ENCODE peak calls at places on chromosomes 1 and 21, in nine cellular contexts. Z is effector memory CD4-positive, alpha-beta T cell; G is astrocyte; E is left ventricle myocardium inferior; K is fibroblast of lung; H is testis; T is IMR-90; I is thoracic aorta; V is suprapubic skin. S is an unnamed sample. For H3K36me3, the result is how much of the 10 kb centered on the place peaks cover.

GRCh38 chr1:60068393-60069045 is 5.1 kb downstream of the C1orf87 start:
- DNase-seq in H (no peak), T (no peak), V (no peak), K (peak), G (peak), Z (no peak), E (no peak), I (no peak), S (no peak)

GRCh38 chr1:202270871-202271326 is 70.8 kb downstream of the UBE2T start:
- DNase-seq in H (no peak), G (no peak), K (no peak), E (no peak), V (peak), Z (no peak), I (no peak), T (no peak), S (no peak)

GRCh38 chr1:170239445-170239844 is 93.7 kb downstream of the NTMT2 start:
- DNase-seq in H (no peak), G (peak), V (no peak), K (peak), T (peak), Z (no peak), I (no peak), E (no peak), S (no peak)

GRCh38 chr1:209080170-209080781 is 503.2 kb upstream of the CAMK1G start:
- DNase-seq in K (peak), I (no peak), H (no peak), Z (no peak), V (no peak), G (peak), T (no peak), E (no peak), S (no peak)

GRCh38 chr1:19612516-19612915 is 31.6 kb upstream of the NBL1 start:
- DNase-seq in V (no peak), I (no peak), E (no peak), T (no peak), K (no peak), H (no peak), G (no peak), Z (no peak), S (no peak)

GRCh38 chr21:31235671-31236450 is 108.2 kb downstream of the TIAM1 start:
- DNase-seq in T (no peak), Z (no peak), E (no peak), H (no peak), I (no peak), K (peak), V (no peak), G (peak), S (no peak)

GRCh38 chr1:180571832-180572636 is 13.3 kb downstream of the OVAAL start:
- DNase-seq in T (peak), V (no peak), G (peak), K (peak), I (no peak), Z (no peak), H (no peak), E (no peak), S (no peak)

GRCh38 chr1:159296697-159297375 is 5.3 kb upstream of the FCER1A start:
- DNase-seq in Z (no peak), G (no peak), I (no peak), T (no peak), K (no peak), E (no peak), H (no peak), V (no peak), S (no peak)

GRCh38 chr1:30870035-30870434 is 38.5 kb downstream of the SDC3 start:
- DNase-seq in G (no peak), H (no peak), V (no peak), T (no peak), I (no peak), K (no peak), E (no peak), Z (no peak), S (no peak)

GRCh38 chr1:60564856-60565445 is 491.4 kb upstream of the C1orf87 start:
- DNase-seq in K (peak), H (no peak), I (no peak), Z (no peak), E (no peak), V (no peak), G (peak), T (no peak), S (no peak)

GRCh38 chr1:21139601-21140000 is 37.1 kb downstream of the EIF4G3 start:
- DNase-seq in K (no peak), E (peak), Z (no peak), G (no peak), H (peak), T (no peak), I (no peak), V (no peak), S (no peak)

GRCh38 chr1:156704930-156705320 is 458 bp downstream of the CRABP2 start:
- DNase-seq in V (no peak), Z (no peak), T (peak), K (peak), I (peak), E (peak), G (peak), H (no peak), S (no peak)

GRCh38 chr1:240278082-240278481 is 186.4 kb downstream of the FMN2 start:
- DNase-seq in I (no peak), E (no peak), G (no peak), T (no peak), K (no peak), H (no peak), V (no peak), Z (no peak), S (no peak)

GRCh38 chr1:235648954-235649721 is 446 bp downstream of the GNG4 start:
- DNase-seq in E (peak), H (peak), G (peak), V (no peak), Z (peak), I (no peak), T (peak), K (peak), S (peak)

GRCh38 chr1:117656202-117656641 is 50.4 kb downstream of the TENT5C start:
- DNase-seq in T (no peak), I (no peak), Z (peak), K (no peak), H (no peak), E (no peak), V (no peak), G (no peak), S (peak)

GRCh38 chr1:229716064-229716463 is 90.0 kb downstream of the URB2 start:
- DNase-seq in H (no peak), K (peak), Z (no peak), T (no peak), V (no peak), G (peak), I (no peak), E (no peak), S (no peak)

GRCh38 chr1:111720274-111720976 is 18.8 kb downstream of the INKA2 start:
- DNase-seq in T (no peak), V (no peak), E (peak), I (no peak), K (no peak), H (no peak), Z (no peak), G (no peak), S (no peak)

GRCh38 chr21:21019681-21020080 is 21.5 kb downstream of the NCAM2 start:
- DNase-seq in T (peak), V (no peak), G (peak), K (peak), Z (no peak), H (no peak), E (no peak), I (no peak), S (no peak)

GRCh38 chr1:54884768-54885167 is 2.2 kb downstream of the DHCR24 start:
- DNase-seq in Z (no peak), K (no peak), T (no peak), G (no peak), I (no peak), E (no peak), V (no peak), H (no peak), S (no peak)

GRCh38 chr1:231584117-231584516 is 42.5 kb upstream of the DISC1 start:
- DNase-seq in G (peak), H (peak), V (no peak), Z (no peak), E (no peak), T (peak), K (peak), I (no peak), S (no peak)

GRCh38 chr1:78561856-78562255 is 58.4 kb upstream of the IFI44L start:
- DNase-seq in I (no peak), Z (no peak), H (no peak), T (no peak), E (no peak), K (peak), G (peak), V (no peak), S (no peak)

GRCh38 chr21:16279658-16280581 is 550.1 kb downstream of the USP25 start:
- DNase-seq in T (peak), V (no peak), I (no peak), Z (no peak), E (peak), G (peak), H (peak), K (peak), S (no peak)

GRCh38 chr1:155872527-155872926 is 13.2 kb downstream of the SYT11 start:
- DNase-seq in Z (no peak), K (no peak), T (no peak), E (no peak), H (no peak), V (no peak), G (no peak), I (no peak), S (no peak)

GRCh38 chr1:160953030-160953429 is 1.6 kb downstream of the ITLN2 start:
- DNase-seq in H (no peak), Z (no peak), V (no peak), I (no peak), G (no peak), E (no peak), K (no peak), T (no peak), S (no peak)

GRCh38 chr1:111513410-111514020 is 10.1 kb upstream of the ADORA3 start:
- DNase-seq in G (no peak), H (peak), K (no peak), T (no peak), E (peak), Z (no peak), V (no peak), I (no peak), S (no peak)

GRCh38 chr1:17587693-17588047 is 48.2 kb downstream of the ARHGEF10L start:
- DNase-seq in Z (no peak), I (no peak), V (no peak), H (no peak), E (no peak), G (peak), K (peak), T (peak), S (no peak)

GRCh38 chr1:15156807-15157380 is 3.3 kb downstream of the TMEM51 start:
- DNase-seq in Z (no peak), T (no peak), H (no peak), G (no peak), V (no peak), I (no peak), E (no peak), K (no peak), S (no peak)

GRCh38 chr1:53047737-53048344 is 14.2 kb upstream of the PODN start:
- DNase-seq in Z (no peak), V (no peak), I (no peak), K (peak), H (no peak), G (peak), E (no peak), T (peak), S (no peak)

GRCh38 chr1:31460027-31460426 is 47.0 kb downstream of the SERINC2 start:
- DNase-seq in E (no peak), G (no peak), K (peak), H (no peak), V (no peak), Z (no peak), T (peak), I (no peak), S (no peak)

GRCh38 chr1:234776875-234777849 is 167.2 kb upstream of the IRF2BP2 start:
- DNase-seq in K (no peak), H (no peak), G (no peak), E (no peak), V (peak), Z (no peak), T (no peak), I (no peak), S (no peak)

GRCh38 chr1:234409328-234409727 is 36.1 kb downstream of the COA6 start:
- DNase-seq in G (no peak), Z (peak), K (no peak), I (no peak), H (no peak), V (no peak), E (no peak), T (peak), S (no peak)

GRCh38 chr1:200428482-200429205 is 18.8 kb upstream of the ZNF281 start:
- DNase-seq in I (no peak), K (peak), Z (no peak), T (peak), G (peak), H (no peak), E (no peak), V (no peak), S (no peak)

GRCh38 chr1:172719694-172720138 is 60.8 kb downstream of the FASLG start:
- DNase-seq in H (no peak), V (no peak), Z (no peak), I (no peak), T (peak), G (peak), E (no peak), K (peak), S (peak)

GRCh38 chr1:90359994-90360393 is 357.1 kb downstream of the BARHL2 start:
- DNase-seq in T (no peak), H (no peak), I (no peak), Z (no peak), V (no peak), K (no peak), E (no peak), G (no peak), S (no peak)

GRCh38 chr1:9371391-9371935 is 78.8 kb downstream of the SPSB1 start:
- DNase-seq in H (peak), T (peak), K (peak), Z (no peak), E (peak), V (no peak), I (peak), G (peak), S (no peak)

GRCh38 chr1:85406887-85407593 is 57.9 kb downstream of the DDAH1 start:
- DNase-seq in I (peak), H (peak), V (no peak), E (no peak), T (peak), G (peak), Z (no peak), K (peak), S (no peak)

GRCh38 chr1:170663441-170664282 is at the start of gene PRRX1:
- DNase-seq in G (no peak), I (no peak), T (peak), V (no peak), Z (no peak), E (no peak), K (peak), H (no peak), S (no peak)

GRCh38 chr1:153431427-153431826 is 15.1 kb downstream of the S100A7A start:
- DNase-seq in T (no peak), K (no peak), H (no peak), V (no peak), E (no peak), G (no peak), I (no peak), Z (no peak), S (no peak)

GRCh38 chr1:14875781-14876564 is 277.5 kb downstream of the KAZN start:
- DNase-seq in E (no peak), T (no peak), Z (no peak), I (no peak), H (no peak), K (no peak), G (no peak), V (no peak), S (no peak)

GRCh38 chr1:207925210-207925609 is 14.3 kb upstream of the CD34 start:
- DNase-seq in K (peak), T (no peak), E (peak), Z (no peak), V (peak), G (no peak), I (no peak), H (peak), S (no peak)

GRCh38 chr1:26831059-26831458 is 4.6 kb downstream of the ZDHHC18 start:
- DNase-seq in I (no peak), Z (no peak), E (no peak), T (no peak), V (no peak), G (no peak), H (no peak), K (no peak), S (no peak)
- H3K36me3 ChIP-seq in I (under half), Z (under half), E (under half), T (under half), V (under half), G (under half), H (under half), K (under half), S (under half)

DNA sequence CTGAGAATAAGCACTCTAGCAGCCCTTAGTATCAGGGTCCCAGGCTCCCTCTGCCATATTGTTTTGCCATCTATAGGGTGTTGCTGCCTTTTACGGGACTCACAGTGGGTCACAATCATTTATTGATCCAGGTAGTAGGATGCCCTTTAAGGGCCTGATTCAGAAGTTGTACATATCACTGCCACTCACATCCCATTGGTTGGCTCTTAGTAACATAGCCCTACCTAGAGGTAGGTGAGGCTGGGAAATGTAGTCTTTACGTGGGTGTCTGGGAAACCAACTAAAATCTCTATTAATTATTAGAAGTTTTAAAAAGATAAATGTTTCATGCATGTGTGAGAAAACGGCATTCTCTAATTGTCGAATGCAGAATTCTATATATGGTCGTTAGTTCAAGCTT is 78.8 kb upstream of the ATP5PO start:
- DNase-seq in T (no peak), I (no peak), H (no peak), V (no peak), K (no peak), G (no peak), Z (no peak), E (no peak), S (no peak)
- H3K36me3 ChIP-seq in T (under half), I (under half), H (under half), V (under half), K (under half), G (under half), Z (under half), E (under half), S (under half)

GRCh38 chr21:44038063-44038462 is 26.0 kb downstream of the TRAPPC10 start:
- DNase-seq in G (no peak), Z (no peak), I (no peak), E (no peak), K (no peak), H (no peak), V (no peak), T (no peak), S (no peak)
- H3K36me3 ChIP-seq in G (under half), Z (under half), I (under half), E (half or more), K (under half), H (under half), V (half or more), T (under half), S (under half)

DNA sequence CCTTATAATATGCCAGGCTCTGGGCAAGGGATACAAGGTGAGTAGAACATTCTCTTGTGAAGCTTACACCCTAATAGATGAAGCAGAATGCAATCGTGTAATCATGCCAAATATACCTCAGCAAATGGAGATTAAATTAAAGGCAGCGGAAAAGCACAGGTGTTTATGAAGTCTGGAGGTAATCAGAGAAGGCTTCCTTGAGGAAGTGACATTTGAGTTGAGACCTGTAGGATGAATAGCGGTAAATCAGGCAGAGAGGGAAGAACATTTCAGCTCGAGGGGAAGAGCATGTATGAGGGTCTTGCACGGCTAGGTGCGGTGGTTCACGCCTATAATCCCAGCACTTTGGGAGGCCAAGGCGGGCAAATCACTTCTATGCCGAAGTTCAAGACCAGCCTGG is 13.5 kb downstream of the E2F2 start:
- DNase-seq in K (no peak), T (no peak), Z (no peak), H (no peak), G (no peak), I (no peak), E (no peak), V (no peak), S (no peak)
- H3K36me3 ChIP-seq in K (under half), T (under half), Z (under half), H (under half), G (under half), I (under half), E (under half), V (under half), S (under half)

GRCh38 chr1:224392411-224393249 is 36.0 kb downstream of the CNIH4 start:
- DNase-seq in E (no peak), K (no peak), H (no peak), T (peak), Z (no peak), I (no peak), G (no peak), V (no peak), S (no peak)
- H3K36me3 ChIP-seq in E (half or more), K (under half), H (under half), T (under half), Z (half or more), I (under half), G (half or more), V (half or more), S (under half)

GRCh38 chr1:238927899-238928298 is 458.5 kb upstream of the CHRM3 start:
- DNase-seq in T (no peak), V (no peak), E (no peak), K (no peak), Z (no peak), H (no peak), I (no peak), G (no peak), S (no peak)
- H3K36me3 ChIP-seq in T (under half), V (under half), E (under half), K (under half), Z (under half), H (under half), I (under half), G (under half), S (under half)

GRCh38 chr1:211783897-211784296 is 46.7 kb downstream of the LPGAT1 start:
- DNase-seq in I (no peak), H (no peak), G (no peak), V (no peak), Z (no peak), K (no peak), T (no peak), E (no peak), S (no peak)

GRCh38 chr1:211788626-211789025 is 41.9 kb downstream of the LPGAT1 start:
- DNase-seq in T (peak), H (no peak), I (no peak), V (no peak), G (no peak), E (no peak), Z (no peak), K (no peak), S (no peak)

GRCh38 chr1:211781260-211781659 is 49.3 kb downstream of the LPGAT1 start:
- DNase-seq in E (no peak), H (no peak), K (no peak), V (no peak), T (no peak), I (no peak), Z (no peak), G (no peak), S (no peak)

DNA sequence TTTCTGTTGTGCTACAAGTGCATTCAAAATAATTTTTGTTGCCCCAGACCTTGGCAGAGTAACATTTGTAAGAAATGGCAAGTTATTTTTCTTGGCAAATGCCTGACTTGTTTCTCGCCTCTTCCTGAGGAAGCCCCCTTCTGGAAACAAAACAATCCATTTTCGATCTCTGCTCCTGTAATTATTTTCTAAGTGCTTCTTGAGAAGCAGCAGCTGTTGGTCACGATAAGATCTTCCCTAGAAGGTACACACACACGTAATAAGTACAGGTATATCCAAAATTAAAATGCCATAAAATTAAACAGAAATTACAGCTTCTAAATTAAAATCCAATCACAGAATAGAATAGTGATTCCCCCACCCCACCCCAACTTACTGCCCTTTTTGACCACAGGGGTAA is 47.3 kb downstream of the LPGAT1 start:
- DNase-seq in H (no peak), T (no peak), K (no peak), G (no peak), E (no peak), V (no peak), Z (no peak), I (no peak), S (no peak)
- H3K36me3 ChIP-seq in H (under half), T (under half), K (under half), G (under half), E (under half), V (under half), Z (under half), I (under half), S (under half)